ENCODE peak calls at places on chromosomes 13 and 19, in nine cellular contexts. K, D, A, S, T, H, M, Z and I are unnamed samples.

GRCh38 chr19:10812902-10813404 is 23.1 kb downstream of the TMED1 start:
- DNase-seq in K (no peak), D (no peak), A (no peak), S (peak), T (peak), H (no peak), M (peak), Z (no peak), I (no peak)

GRCh38 chr19:19540707-19541515 is 2.8 kb downstream of the CILP2 start:
- DNase-seq in K (peak), D (peak), A (no peak), S (no peak), T (peak), H (peak), M (no peak), Z (peak), I (peak)

GRCh38 chr19:49430172-49430677 is 5.0 kb downstream of the GFY start:
- DNase-seq in K (no peak), D (no peak), A (no peak), S (no peak), T (peak), H (no peak), M (no peak), Z (no peak), I (no peak)

GRCh38 chr13:27933580-27934328 is 14.0 kb downstream of the PDX1 start:
- DNase-seq in K (no peak), D (no peak), A (no peak), S (no peak), T (no peak), H (no peak), M (no peak), Z (no peak), I (no peak)

GRCh38 chr13:77289844-77290243 is 37.0 kb downstream of the MYCBP2 start:
- DNase-seq in K (no peak), D (no peak), A (no peak), S (no peak), T (no peak), H (no peak), M (no peak), Z (no peak), I (no peak)

GRCh38 chr13:94239135-94239534 is 240.3 kb downstream of the DCT start:
- DNase-seq in K (peak), D (no peak), A (no peak), S (peak), T (no peak), H (no peak), M (peak), Z (peak), I (no peak)

GRCh38 chr19:18730885-18731513 is 47.5 kb downstream of the CRTC1 start:
- DNase-seq in K (no peak), D (no peak), A (no peak), S (no peak), T (peak), H (no peak), M (no peak), Z (no peak), I (no peak)

GRCh38 chr19:44603201-44603945 is 10.0 kb upstream of the IGSF23 start:
- DNase-seq in K (no peak), D (no peak), A (no peak), S (peak), T (no peak), H (no peak), M (peak), Z (no peak), I (no peak)

GRCh38 chr19:46847528-46847927 is 3.1 kb downstream of the AP2S1 start:
- DNase-seq in K (no peak), D (no peak), A (no peak), S (no peak), T (no peak), H (peak), M (no peak), Z (no peak), I (no peak)

GRCh38 chr19:56348289-56348877 is 33.7 kb upstream of the ZSCAN5A start:
- DNase-seq in K (no peak), D (no peak), A (no peak), S (no peak), T (peak), H (peak), M (no peak), Z (no peak), I (no peak)

GRCh38 chr19:17117250-17117789 is 41.7 kb downstream of the MYO9B start:
- DNase-seq in K (no peak), D (no peak), A (no peak), S (no peak), T (no peak), H (no peak), M (no peak), Z (no peak), I (no peak)

GRCh38 chr19:39264306-39265290 is 3.6 kb upstream of the IFNL2 start:
- DNase-seq in K (no peak), D (peak), A (no peak), S (no peak), T (no peak), H (peak), M (no peak), Z (no peak), I (no peak)

GRCh38 chr19:6161271-6161850 is 25.9 kb downstream of the ACSBG2 start:
- DNase-seq in K (peak), D (peak), A (no peak), S (no peak), T (peak), H (peak), M (no peak), Z (peak), I (peak)

GRCh38 chr19:49801401-49801888 is 11.6 kb downstream of the FUZ start:
- DNase-seq in K (no peak), D (no peak), A (no peak), S (no peak), T (no peak), H (no peak), M (no peak), Z (no peak), I (no peak)

GRCh38 chr19:19207637-19208582 is 3.8 kb upstream of the NCAN start:
- DNase-seq in K (no peak), D (no peak), A (no peak), S (no peak), T (no peak), H (no peak), M (no peak), Z (no peak), I (no peak)

GRCh38 chr13:109870281-109871017 is 84.1 kb upstream of the IRS2 start:
- DNase-seq in K (no peak), D (no peak), A (no peak), S (no peak), T (no peak), H (no peak), M (no peak), Z (no peak), I (no peak)
- H3K4me3 ChIP-seq in K (no peak), D (no peak), A (peak), S (no peak), T (peak), H (peak), M (peak), Z (no peak), I (no peak)

GRCh38 chr19:40805258-40805868 is 6.4 kb downstream of the EGLN2 start:
- DNase-seq in K (peak), D (peak), A (no peak), S (no peak), T (no peak), H (no peak), M (no peak), Z (no peak), I (no peak)

GRCh38 chr19:40802300-40803169 is 3.5 kb downstream of the EGLN2 start:
- DNase-seq in K (no peak), D (no peak), A (no peak), S (no peak), T (no peak), H (peak), M (peak), Z (no peak), I (no peak)

GRCh38 chr19:40804783-40805242 is 5.8 kb downstream of the EGLN2 start:
- DNase-seq in K (no peak), D (no peak), A (no peak), S (no peak), T (no peak), H (no peak), M (no peak), Z (no peak), I (no peak)

GRCh38 chr19:40803170-40803856 is 4.3 kb downstream of the EGLN2 start:
- DNase-seq in K (no peak), D (no peak), A (no peak), S (no peak), T (no peak), H (no peak), M (no peak), Z (no peak), I (no peak)

GRCh38 chr19:40803857-40804782 is 5.1 kb downstream of the EGLN2 start:
- DNase-seq in K (peak), D (peak), A (peak), S (no peak), T (no peak), H (no peak), M (no peak), Z (peak), I (peak)
- H3K4me3 ChIP-seq in K (peak), D (peak), A (no peak), S (no peak), T (no peak), H (no peak), M (no peak), Z (peak), I (no peak)

GRCh38 chr19:638901-639250 is 803 bp upstream of the FGF22 start:
- DNase-seq in K (no peak), D (no peak), A (no peak), S (no peak), T (no peak), H (no peak), M (no peak), Z (no peak), I (no peak)

GRCh38 chr19:640606-641170 is 1.0 kb downstream of the FGF22 start:
- DNase-seq in K (no peak), D (no peak), A (no peak), S (no peak), T (no peak), H (no peak), M (no peak), Z (no peak), I (no peak)

GRCh38 chr19:640156-640548 is 473 bp downstream of the FGF22 start:
- DNase-seq in K (no peak), D (no peak), A (no peak), S (no peak), T (no peak), H (no peak), M (no peak), Z (no peak), I (no peak)

GRCh38 chr19:641702-642101 is 2.0 kb downstream of the FGF22 start:
- DNase-seq in K (no peak), D (no peak), A (no peak), S (no peak), T (no peak), H (no peak), M (no peak), Z (no peak), I (no peak)

DNA sequence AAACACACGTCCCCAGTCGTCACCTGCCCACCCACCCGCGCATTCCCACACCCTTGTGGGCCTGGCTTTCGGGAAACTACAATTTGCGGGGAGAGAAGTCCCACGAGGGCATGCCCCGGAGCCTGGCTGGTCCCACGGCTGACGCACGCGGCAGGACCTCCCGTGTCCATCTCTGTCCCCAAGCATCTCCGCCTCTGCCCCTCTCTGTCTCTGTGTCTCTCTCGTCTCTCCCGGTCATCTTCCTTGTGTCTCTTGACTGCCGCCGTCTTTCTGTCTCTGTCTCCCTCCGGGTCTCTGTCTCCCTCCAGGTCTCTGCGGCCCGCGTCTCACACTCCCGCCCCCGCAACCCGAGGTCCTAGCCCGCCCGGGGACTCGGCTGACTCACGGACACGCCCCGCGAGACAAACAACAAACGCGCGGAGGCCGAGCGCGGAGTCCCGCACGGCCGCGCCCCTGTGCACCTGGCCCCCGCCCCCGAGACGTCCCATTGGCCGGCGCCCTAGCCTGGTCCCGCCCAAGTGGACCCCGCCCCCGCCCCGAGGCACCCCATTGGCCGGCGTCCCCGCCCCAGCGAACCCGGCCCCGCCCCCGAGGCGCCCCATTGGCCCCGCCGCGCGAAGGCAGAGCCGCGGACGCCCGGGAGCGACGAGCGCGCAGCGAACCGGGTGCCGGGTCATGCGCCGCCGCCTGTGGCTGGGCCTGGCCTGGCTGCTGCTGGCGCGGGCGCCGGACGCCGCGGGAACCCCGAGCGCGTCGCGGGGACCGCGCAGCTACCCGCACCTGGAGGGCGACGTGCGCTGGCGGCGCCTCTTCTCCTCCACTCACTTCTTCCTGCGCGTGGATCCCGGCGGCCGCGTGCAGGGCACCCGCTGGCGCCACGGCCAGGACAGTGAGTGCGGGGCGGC is at the start of gene FGF22:
- DNase-seq in K (peak), D (peak), A (peak), S (no peak), T (peak), H (peak), M (peak), Z (peak), I (no peak)
- H3K4me3 ChIP-seq in K (peak), D (peak), A (peak), S (peak), T (peak), H (peak), M (peak), Z (peak), I (peak)

GRCh38 chr19:34403784-34404108 is 453 bp upstream of the PDCD2L start:
- DNase-seq in K (no peak), D (no peak), A (no peak), S (no peak), T (no peak), H (no peak), M (no peak), Z (no peak), I (no peak)

GRCh38 chr19:34408421-34408820 is 4.2 kb downstream of the PDCD2L start:
- DNase-seq in K (no peak), D (no peak), A (no peak), S (no peak), T (no peak), H (no peak), M (no peak), Z (no peak), I (no peak)

GRCh38 chr19:34404109-34404909 is at the start of gene PDCD2L:
- DNase-seq in K (peak), D (peak), A (peak), S (peak), T (peak), H (peak), M (peak), Z (peak), I (peak)

GRCh38 chr19:34409189-34410164 is 5.3 kb downstream of the PDCD2L start:
- DNase-seq in K (no peak), D (no peak), A (no peak), S (no peak), T (no peak), H (no peak), M (no peak), Z (no peak), I (no peak)

DNA sequence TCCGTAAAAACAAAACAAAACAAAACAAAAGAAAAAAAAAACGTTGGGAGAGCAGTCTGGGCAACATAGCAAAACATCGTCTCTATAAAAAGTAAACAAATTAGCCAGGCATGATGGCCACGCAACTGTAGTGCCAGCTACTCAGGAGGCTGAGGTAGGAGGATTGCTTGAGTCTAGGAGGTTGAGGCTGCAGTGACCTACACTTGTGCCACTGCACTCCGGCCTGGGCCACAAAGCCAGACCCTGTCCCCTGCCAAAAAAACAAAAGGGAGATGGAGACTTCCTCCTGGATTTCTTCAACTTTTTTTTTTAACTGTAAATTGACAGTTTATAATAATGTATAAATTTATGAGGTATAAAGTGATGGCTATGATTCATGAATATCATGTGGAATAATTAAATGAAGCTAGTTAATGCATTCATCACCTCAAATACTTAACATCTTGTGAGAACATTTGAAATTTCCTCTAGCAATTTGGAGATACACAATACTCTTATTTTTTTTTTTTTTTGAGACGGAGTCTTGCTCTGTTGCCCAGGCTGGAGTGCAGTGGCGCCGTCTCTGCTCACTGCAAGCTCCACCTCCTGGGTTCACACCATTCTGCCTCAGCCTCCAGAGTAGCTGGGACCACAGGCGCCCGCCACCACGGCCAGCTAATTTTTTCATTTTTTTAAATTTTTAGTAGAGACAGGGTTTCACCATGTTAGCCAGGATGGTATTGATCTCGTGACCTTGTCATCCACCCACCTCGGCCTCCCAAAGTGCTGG is 1.9 kb downstream of the PDCD2L start:
- DNase-seq in K (no peak), D (no peak), A (no peak), S (no peak), T (no peak), H (no peak), M (no peak), Z (no peak), I (no peak)
- H3K4me3 ChIP-seq in K (no peak), D (no peak), A (no peak), S (no peak), T (no peak), H (no peak), M (no peak), Z (no peak), I (no peak)

GRCh38 chr19:51341976-51342580 is at the start of gene VSIG10L:
- DNase-seq in K (no peak), D (peak), A (no peak), S (no peak), T (no peak), H (no peak), M (no peak), Z (no peak), I (no peak)

GRCh38 chr19:51339687-51340656 is 2.0 kb downstream of the VSIG10L start:
- DNase-seq in K (peak), D (peak), A (peak), S (peak), T (peak), H (peak), M (peak), Z (peak), I (peak)

GRCh38 chr19:51339313-51339686 is 2.6 kb downstream of the VSIG10L start:
- DNase-seq in K (no peak), D (no peak), A (no peak), S (no peak), T (no peak), H (no peak), M (no peak), Z (no peak), I (no peak)

GRCh38 chr19:51342631-51343569 is 961 bp upstream of the VSIG10L start:
- DNase-seq in K (no peak), D (peak), A (no peak), S (no peak), T (no peak), H (no peak), M (no peak), Z (no peak), I (no peak)

DNA sequence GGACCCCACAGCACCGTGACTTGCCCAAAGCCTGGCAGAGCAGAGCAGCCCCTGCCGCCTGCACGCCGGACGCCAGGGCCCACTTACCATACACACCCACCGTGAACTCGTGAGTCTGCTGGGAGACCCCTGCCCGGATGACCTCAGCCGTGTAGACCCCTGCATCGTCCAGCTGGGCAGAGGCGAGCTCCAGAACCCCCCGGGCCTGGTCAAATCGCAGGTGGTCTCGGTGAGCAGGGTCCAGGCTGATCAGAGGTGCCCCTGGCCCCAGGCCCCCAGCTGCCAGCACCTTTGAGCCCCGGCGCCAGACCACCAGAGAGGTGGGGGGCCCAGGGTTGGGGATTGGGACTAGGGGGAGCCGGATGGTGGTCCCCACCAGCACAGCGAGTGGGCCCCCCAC is 873 bp downstream of the VSIG10L start:
- DNase-seq in K (no peak), D (peak), A (no peak), S (no peak), T (no peak), H (no peak), M (no peak), Z (no peak), I (no peak)
- H3K4me3 ChIP-seq in K (no peak), D (no peak), A (peak), S (no peak), T (peak), H (no peak), M (no peak), Z (no peak), I (no peak)

DNA sequence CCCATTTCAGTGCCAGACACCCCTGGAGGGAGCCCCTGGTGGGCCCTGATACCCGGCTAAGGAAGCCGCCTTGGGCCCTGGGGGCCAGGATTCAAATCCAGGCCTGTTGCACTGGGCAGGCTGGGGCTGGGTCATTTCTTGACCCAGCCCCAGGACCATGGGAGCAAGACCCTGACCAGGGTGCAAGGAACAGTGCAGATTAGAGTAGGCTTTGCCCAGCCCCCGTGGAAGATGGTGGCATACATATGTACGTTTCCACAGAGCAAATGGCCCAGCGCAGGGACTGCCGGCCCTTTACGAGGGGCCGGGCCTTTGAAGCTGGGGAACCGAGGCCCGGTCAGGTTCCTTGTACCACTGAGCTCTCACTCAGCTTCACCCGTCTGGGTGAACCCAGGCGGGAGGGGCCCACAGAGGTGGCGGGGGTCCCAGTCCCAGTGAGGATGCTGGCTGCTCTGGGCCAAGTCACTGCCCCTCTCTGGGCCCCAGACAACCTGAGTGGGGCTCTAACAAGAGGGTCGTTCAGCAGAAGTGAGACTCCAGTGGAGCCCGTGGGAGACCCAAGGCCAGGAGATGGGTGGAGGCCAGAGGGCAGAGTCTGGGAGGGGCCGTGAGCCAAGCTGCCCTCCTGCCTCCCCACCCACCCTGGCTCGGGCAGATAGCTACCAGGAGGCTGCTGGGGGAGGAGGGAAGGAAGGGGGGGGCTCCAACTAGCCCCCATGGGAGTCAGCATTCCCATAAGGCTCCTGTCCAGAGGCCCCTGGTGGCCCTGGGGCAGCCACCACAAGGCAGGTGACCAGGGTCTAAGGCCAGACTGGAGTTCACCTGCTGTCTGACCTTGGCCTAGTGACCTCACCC is 2.7 kb downstream of the MKNK2 start:
- DNase-seq in K (no peak), D (no peak), A (no peak), S (no peak), T (no peak), H (no peak), M (no peak), Z (no peak), I (no peak)
- H3K4me3 ChIP-seq in K (peak), D (peak), A (peak), S (peak), T (peak), H (no peak), M (peak), Z (peak), I (peak)

GRCh38 chr13:99231726-99232125 is 26.5 kb downstream of the GPR18 start:
- DNase-seq in K (no peak), D (no peak), A (no peak), S (no peak), T (no peak), H (no peak), M (no peak), Z (no peak), I (no peak)
- H3K4me3 ChIP-seq in K (no peak), D (no peak), A (no peak), S (no peak), T (no peak), H (no peak), M (no peak), Z (no peak), I (no peak)